ENCODE peak calls at places on chromosome 2, in seven cellular contexts. I is hippocampal formation, V is H54, R is dermis microvascular lymphatic vessel endothelial cell, O is right cardiac atrium, X is hepatic stellate cell, Y is HTR-8/SVneo. H is an unnamed sample.

GRCh38 chr2:180077295-180077906 is 70.3 kb upstream of the CWC22 start:
- DNase-seq in I (no peak), V (no peak), R (peak), O (no peak), X (peak), Y (peak), H (no peak)

GRCh38 chr2:10564876-10565425 is 116.8 kb upstream of the ODC1 start:
- DNase-seq in I (no peak), V (no peak), R (no peak), O (no peak), X (no peak), Y (no peak), H (no peak)

GRCh38 chr2:233210843-233211600 is 40.5 kb upstream of the ATG16L1 start:
- DNase-seq in I (peak), V (peak), R (peak), O (peak), X (peak), Y (peak), H (peak)

GRCh38 chr2:64854773-64855237 is 134.4 kb upstream of the SLC1A4 start:
- DNase-seq in I (peak), V (no peak), R (peak), O (no peak), X (no peak), Y (no peak), H (no peak)

GRCh38 chr2:113229795-113230194 is 48.9 kb downstream of the PAX8 start:
- DNase-seq in I (no peak), V (no peak), R (no peak), O (no peak), X (no peak), Y (no peak), H (no peak)

GRCh38 chr2:29010946-29011649 is 30.0 kb downstream of the TOGARAM2 start:
- DNase-seq in I (no peak), V (no peak), R (no peak), O (peak), X (peak), Y (no peak), H (no peak)

GRCh38 chr2:99762714-99763113 is 272.9 kb upstream of the REV1 start:
- DNase-seq in I (no peak), V (no peak), R (no peak), O (no peak), X (no peak), Y (no peak), H (no peak)

GRCh38 chr2:135984199-135985017 is 1.0 kb downstream of the DARS1 start:
- DNase-seq in I (no peak), V (no peak), R (no peak), O (no peak), X (no peak), Y (peak), H (no peak)

GRCh38 chr2:10755621-10756020 is 34.2 kb downstream of the ATP6V1C2 start:
- DNase-seq in I (no peak), V (no peak), R (no peak), O (no peak), X (no peak), Y (no peak), H (no peak)

GRCh38 chr2:147232225-147232669 is 612.6 kb upstream of the ACVR2A start:
- DNase-seq in I (no peak), V (no peak), R (no peak), O (no peak), X (no peak), Y (no peak), H (no peak)

GRCh38 chr2:76870011-76870410 is 652.2 kb downstream of the LRRTM4 start:
- DNase-seq in I (no peak), V (no peak), R (no peak), O (no peak), X (no peak), Y (no peak), H (no peak)

GRCh38 chr2:24124003-24124585 is 825 bp downstream of the FAM228B start:
- DNase-seq in I (no peak), V (peak), R (peak), O (no peak), X (no peak), Y (no peak), H (no peak)

GRCh38 chr2:17615728-17616351 is 75.3 kb downstream of the VSNL1 start:
- DNase-seq in I (no peak), V (no peak), R (no peak), O (no peak), X (no peak), Y (no peak), H (no peak)

GRCh38 chr2:159547031-159547430 is 69.3 kb downstream of the BAZ2B start:
- DNase-seq in I (no peak), V (no peak), R (no peak), O (no peak), X (no peak), Y (no peak), H (no peak)

GRCh38 chr2:237474931-237475703 is 11.9 kb upstream of the MLPH start:
- DNase-seq in I (peak), V (peak), R (peak), O (peak), X (peak), Y (peak), H (peak)

GRCh38 chr2:199861116-199861774 is 10.3 kb upstream of the FTCDNL1 start:
- DNase-seq in I (no peak), V (no peak), R (peak), O (no peak), X (peak), Y (peak), H (no peak)

GRCh38 chr2:210421916-210422315 is 54.6 kb downstream of the LANCL1 start:
- DNase-seq in I (no peak), V (no peak), R (no peak), O (no peak), X (peak), Y (peak), H (peak)

GRCh38 chr2:236545814-236546480 is 23.7 kb upstream of the ACKR3 start:
- DNase-seq in I (no peak), V (no peak), R (no peak), O (no peak), X (no peak), Y (no peak), H (no peak)

GRCh38 chr2:121293450-121294325 is 8.7 kb upstream of the TFCP2L1 start:
- DNase-seq in I (no peak), V (no peak), R (no peak), O (peak), X (no peak), Y (no peak), H (no peak)

GRCh38 chr2:223998983-223999382 is 40.1 kb downstream of the SERPINE2 start:
- DNase-seq in I (no peak), V (no peak), R (no peak), O (no peak), X (no peak), Y (no peak), H (no peak)

GRCh38 chr2:71348302-71348701 is 16.7 kb downstream of the ZNF638 start:
- DNase-seq in I (no peak), V (no peak), R (peak), O (no peak), X (no peak), Y (no peak), H (no peak)

GRCh38 chr2:188850786-188851185 is 123.4 kb upstream of the COL3A1 start:
- DNase-seq in I (no peak), V (no peak), R (no peak), O (no peak), X (no peak), Y (no peak), H (no peak)

GRCh38 chr2:43251171-43251731 is 24.8 kb upstream of the ZFP36L2 start:
- DNase-seq in I (no peak), V (no peak), R (peak), O (no peak), X (peak), Y (peak), H (no peak)

GRCh38 chr2:189210250-189211075 is 30.9 kb upstream of the COL5A2 start:
- DNase-seq in I (no peak), V (peak), R (peak), O (peak), X (peak), Y (peak), H (peak)

GRCh38 chr2:100327742-100328141 is 5.4 kb upstream of the LONRF2 start:
- DNase-seq in I (no peak), V (no peak), R (no peak), O (no peak), X (no peak), Y (no peak), H (no peak)

GRCh38 chr2:201798252-201798918 is 8.0 kb upstream of the CDK15 start:
- DNase-seq in I (no peak), V (no peak), R (peak), O (no peak), X (peak), Y (peak), H (peak)

GRCh38 chr2:17303054-17303453 is 215.2 kb downstream of the RAD51AP2 start:
- DNase-seq in I (no peak), V (no peak), R (no peak), O (no peak), X (peak), Y (no peak), H (no peak)